ENCODE peak calls at places on chromosomes 13 and 19, in five cellular contexts. One of them, this sample, is unnamed.
A peak's percentile ranks its signal among the peaks of the same experiment; 100 is the strongest.

GRCh38 chr19:49528211-49528771 is 488 bp downstream of the RCN3 start:
- DNase-seq in foreskin fibroblast: peak; percentile 78
- DNase-seq in left ventricle myocardium inferior: no peak
- DNase-seq in AG09309: peak; percentile 27
- DNase-seq in left lung: peak; percentile 39
- DNase-seq in this sample: no peak

GRCh38 chr13:64810701-64811258 is 2419.4 kb downstream of the PCDH9 start:
- DNase-seq in foreskin fibroblast: peak; percentile 38
- DNase-seq in left ventricle myocardium inferior: no peak
- DNase-seq in AG09309: no peak
- DNase-seq in left lung: no peak
- DNase-seq in this sample: no peak

GRCh38 chr19:42028304-42029216 is 34.5 kb upstream of the ATP1A3 start:
- DNase-seq in foreskin fibroblast: no peak
- DNase-seq in left ventricle myocardium inferior: no peak
- DNase-seq in AG09309: no peak
- DNase-seq in left lung: no peak
- DNase-seq in this sample: peak; percentile 36

GRCh38 chr19:2494084-2494446 is 18.1 kb downstream of the GADD45B start:
- DNase-seq in foreskin fibroblast: peak; percentile 89
- DNase-seq in left ventricle myocardium inferior: no peak
- DNase-seq in AG09309: no peak
- DNase-seq in left lung: no peak
- DNase-seq in this sample: no peak

GRCh38 chr13:42574435-42575311 is 721 bp downstream of the TNFSF11 start:
- DNase-seq in foreskin fibroblast: no peak
- DNase-seq in left ventricle myocardium inferior: no peak
- DNase-seq in AG09309: no peak
- DNase-seq in left lung: no peak
- DNase-seq in this sample: no peak

GRCh38 chr19:46381746-46382345 is 31.5 kb downstream of the CCDC8 start:
- DNase-seq in foreskin fibroblast: peak; percentile 53
- DNase-seq in left ventricle myocardium inferior: no peak
- DNase-seq in AG09309: no peak
- DNase-seq in left lung: no peak
- DNase-seq in this sample: no peak

GRCh38 chr13:42985312-42986175 is 6.5 kb downstream of the EPSTI1 start:
- DNase-seq in foreskin fibroblast: no peak
- DNase-seq in left ventricle myocardium inferior: no peak
- DNase-seq in AG09309: no peak
- DNase-seq in left lung: no peak
- DNase-seq in this sample: peak; percentile 44

GRCh38 chr13:78632956-78633355 is 26.0 kb downstream of the OBI1 start:
- DNase-seq in foreskin fibroblast: no peak
- DNase-seq in left ventricle myocardium inferior: no peak
- DNase-seq in AG09309: no peak
- DNase-seq in left lung: no peak
- DNase-seq in this sample: no peak

GRCh38 chr13:75947448-75947847 is 311.3 kb downstream of the LMO7 start:
- DNase-seq in foreskin fibroblast: no peak
- DNase-seq in left ventricle myocardium inferior: no peak
- DNase-seq in AG09309: no peak
- DNase-seq in left lung: no peak
- DNase-seq in this sample: no peak

GRCh38 chr19:10766681-10767201 is 48.9 kb downstream of the DNM2 start:
- DNase-seq in foreskin fibroblast: peak; percentile 68
- DNase-seq in left ventricle myocardium inferior: peak; percentile 49
- DNase-seq in AG09309: no peak
- DNase-seq in left lung: no peak
- DNase-seq in this sample: peak; percentile 18

GRCh38 chr19:50633973-50634372 is 5.7 kb downstream of the SYT3 start:
- DNase-seq in foreskin fibroblast: no peak
- DNase-seq in left ventricle myocardium inferior: no peak
- DNase-seq in AG09309: no peak
- DNase-seq in left lung: no peak
- DNase-seq in this sample: no peak

GRCh38 chr13:114282143-114282685 is 813 bp downstream of the UPF3A start:
- DNase-seq in foreskin fibroblast: peak; percentile 53
- DNase-seq in left ventricle myocardium inferior: peak; percentile 21
- DNase-seq in AG09309: no peak
- DNase-seq in left lung: peak; percentile 56
- DNase-seq in this sample: peak; percentile 1

GRCh38 chr19:18743281-18743825 is 47.8 kb downstream of the COMP start:
- DNase-seq in foreskin fibroblast: peak; percentile 41
- DNase-seq in left ventricle myocardium inferior: peak; percentile 79
- DNase-seq in AG09309: no peak
- DNase-seq in left lung: peak; percentile 59
- DNase-seq in this sample: no peak

GRCh38 chr19:46296722-46297431 is at the start of gene HIF3A:
- DNase-seq in foreskin fibroblast: peak; percentile 82
- DNase-seq in left ventricle myocardium inferior: peak; percentile 67
- DNase-seq in AG09309: no peak
- DNase-seq in left lung: peak; percentile 55
- DNase-seq in this sample: peak; percentile 49

GRCh38 chr13:29908411-29908810 is 58.0 kb upstream of the UBL3 start:
- DNase-seq in foreskin fibroblast: peak; percentile 93
- DNase-seq in left ventricle myocardium inferior: peak; percentile 48
- DNase-seq in AG09309: no peak
- DNase-seq in left lung: no peak
- DNase-seq in this sample: no peak

DNA sequence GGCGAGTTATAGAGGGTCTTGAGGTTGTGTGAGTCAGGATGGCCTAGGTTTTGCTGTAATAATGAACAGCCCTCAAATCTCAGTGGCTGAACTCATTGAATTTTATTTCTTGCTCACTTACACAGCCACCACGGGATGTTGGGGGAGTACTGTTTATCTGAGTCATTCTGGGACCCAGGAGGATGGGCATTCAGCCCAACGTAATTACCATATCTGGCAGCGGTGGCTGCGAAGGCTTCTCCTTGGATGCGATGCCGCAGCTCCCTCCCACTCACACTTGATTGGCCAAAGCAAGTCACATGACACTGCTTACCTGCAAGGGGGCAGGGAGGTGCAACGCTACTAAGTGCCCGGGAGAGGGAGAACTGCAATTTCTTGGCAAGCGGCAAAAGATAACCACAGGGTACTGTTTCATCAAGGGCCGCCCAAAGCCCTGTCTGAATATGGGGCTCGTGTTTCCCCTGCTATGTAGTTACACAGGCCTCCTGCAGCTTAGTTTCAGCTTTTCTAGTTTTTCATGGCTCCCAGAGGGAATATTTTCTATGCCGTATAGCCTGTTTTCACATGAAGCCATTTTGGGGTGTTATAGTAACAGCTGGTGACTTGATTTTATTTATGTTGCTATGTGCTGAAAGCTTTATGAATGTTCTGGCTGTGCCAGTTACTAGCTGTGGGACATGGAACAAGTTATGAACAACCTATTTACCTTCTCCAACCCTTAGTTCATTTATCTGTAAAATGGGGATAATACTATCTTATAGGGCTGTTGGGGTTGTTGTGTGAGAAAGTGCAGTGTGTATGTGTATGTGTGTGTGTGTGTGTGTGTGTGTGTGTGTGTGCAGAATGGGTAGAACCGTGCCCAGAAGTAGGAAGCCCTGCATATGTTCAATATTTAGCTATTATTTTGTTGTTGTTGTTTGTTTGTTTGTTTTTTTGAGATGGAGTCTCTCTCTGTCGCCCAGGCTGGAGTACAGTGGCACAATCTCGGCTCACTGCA is 20.1 kb downstream of the ZSWIM9 start:
- DNase-seq in foreskin fibroblast: peak; percentile 43
- DNase-seq in left ventricle myocardium inferior: no peak
- DNase-seq in AG09309: no peak
- DNase-seq in left lung: no peak
- DNase-seq in this sample: peak; percentile 86
- TF ChIP-seq CTCF in foreskin fibroblast: no peak
- TF ChIP-seq CTCF in left ventricle myocardium inferior: no peak
- TF ChIP-seq CTCF in AG09309: no peak
- TF ChIP-seq CTCF in left lung: no peak
- TF ChIP-seq CTCF in this sample: peak; percentile 49

GRCh38 chr13:59534806-59535205 is 628.9 kb downstream of the DIAPH3 start:
- DNase-seq in foreskin fibroblast: no peak
- DNase-seq in left ventricle myocardium inferior: no peak
- DNase-seq in AG09309: no peak
- DNase-seq in left lung: no peak
- DNase-seq in this sample: no peak

GRCh38 chr13:59531571-59532091 is 632.1 kb downstream of the DIAPH3 start:
- DNase-seq in foreskin fibroblast: peak; percentile 71
- DNase-seq in left ventricle myocardium inferior: peak; percentile 85
- DNase-seq in AG09309: peak; percentile 21
- DNase-seq in left lung: peak; percentile 63
- DNase-seq in this sample: peak; percentile 21

GRCh38 chr13:59527500-59527899 is 636.2 kb downstream of the DIAPH3 start:
- DNase-seq in foreskin fibroblast: no peak
- DNase-seq in left ventricle myocardium inferior: no peak
- DNase-seq in AG09309: no peak
- DNase-seq in left lung: no peak
- DNase-seq in this sample: no peak

GRCh38 chr13:59533561-59534337 is 630.0 kb downstream of the DIAPH3 start:
- DNase-seq in foreskin fibroblast: no peak
- DNase-seq in left ventricle myocardium inferior: no peak
- DNase-seq in AG09309: no peak
- DNase-seq in left lung: no peak
- DNase-seq in this sample: peak; percentile 13

GRCh38 chr13:59532405-59532804 is 631.3 kb downstream of the DIAPH3 start:
- DNase-seq in foreskin fibroblast: no peak
- DNase-seq in left ventricle myocardium inferior: no peak
- DNase-seq in AG09309: no peak
- DNase-seq in left lung: no peak
- DNase-seq in this sample: no peak
- TF ChIP-seq CTCF in foreskin fibroblast: no peak
- TF ChIP-seq CTCF in left ventricle myocardium inferior: no peak
- TF ChIP-seq CTCF in AG09309: no peak
- TF ChIP-seq CTCF in left lung: no peak
- TF ChIP-seq CTCF in this sample: no peak

GRCh38 chr19:32227561-32228165 is 117.7 kb upstream of the ZNF507 start:
- DNase-seq in foreskin fibroblast: no peak
- DNase-seq in left ventricle myocardium inferior: no peak
- DNase-seq in AG09309: no peak
- DNase-seq in left lung: no peak
- DNase-seq in this sample: no peak
- TF ChIP-seq CTCF in foreskin fibroblast: no peak
- TF ChIP-seq CTCF in left ventricle myocardium inferior: no peak
- TF ChIP-seq CTCF in AG09309: no peak
- TF ChIP-seq CTCF in left lung: no peak
- TF ChIP-seq CTCF in this sample: no peak

GRCh38 chr19:13163609-13164364 is 13.6 kb downstream of the IER2 start:
- DNase-seq in foreskin fibroblast: peak; percentile 97
- DNase-seq in left ventricle myocardium inferior: peak; percentile 67
- DNase-seq in AG09309: no peak
- DNase-seq in left lung: peak; percentile 78
- DNase-seq in this sample: peak; percentile 89
- TF ChIP-seq CTCF in foreskin fibroblast: no peak
- TF ChIP-seq CTCF in left ventricle myocardium inferior: no peak
- TF ChIP-seq CTCF in AG09309: no peak
- TF ChIP-seq CTCF in left lung: no peak
- TF ChIP-seq CTCF in this sample: no peak

GRCh38 chr13:45731455-45731854 is 29.3 kb downstream of the CBY2 start:
- DNase-seq in foreskin fibroblast: no peak
- DNase-seq in left ventricle myocardium inferior: no peak
- DNase-seq in AG09309: no peak
- DNase-seq in left lung: no peak
- DNase-seq in this sample: no peak

GRCh38 chr13:45728759-45729158 is 26.6 kb downstream of the CBY2 start:
- DNase-seq in foreskin fibroblast: no peak
- DNase-seq in left ventricle myocardium inferior: no peak
- DNase-seq in AG09309: no peak
- DNase-seq in left lung: no peak
- DNase-seq in this sample: no peak
- TF ChIP-seq CTCF in foreskin fibroblast: no peak
- TF ChIP-seq CTCF in left ventricle myocardium inferior: peak; percentile 20
- TF ChIP-seq CTCF in AG09309: peak; percentile 25
- TF ChIP-seq CTCF in left lung: no peak
- TF ChIP-seq CTCF in this sample: no peak

This sample was measured in Calu3.